ENCODE peak calls at places on chromosomes 12 and 14, in seven cellular contexts. E is fibroblast of lung, S is PC-9, B is mammary epithelial cell, W is GM12878, L is neural progenitor cell, A is GM23248. Q is an unnamed sample. For H3K4me1, the result is how much of the 10 kb centered on the place peaks cover.

GRCh38 chr14:74368026-74368425 is 19.8 kb downstream of the VRTN start:
- DNase-seq in E (no peak), S (no peak), B (no peak), W (no peak), L (no peak), A (no peak), Q (no peak)

GRCh38 chr12:53071591-53072551 is 7.3 kb downstream of the SPRYD3 start:
- DNase-seq in E (peak), S (no peak), B (no peak), W (no peak), L (peak), A (peak), Q (no peak)

GRCh38 chr14:101495827-101496778 is 65.2 kb upstream of the DIO3 start:
- DNase-seq in E (no peak), S (no peak), B (no peak), W (no peak), L (no peak), A (no peak), Q (no peak)

GRCh38 chr12:6768385-6769002 is 2.3 kb downstream of the PTMS start:
- DNase-seq in E (peak), S (no peak), B (no peak), W (no peak), L (peak), A (peak), Q (no peak)

GRCh38 chr12:3348055-3348454 is 142.9 kb upstream of the PRMT8 start:
- DNase-seq in E (no peak), S (no peak), B (no peak), W (no peak), L (no peak), A (no peak), Q (no peak)

GRCh38 chr14:100524933-100525243 is 62.3 kb downstream of the BEGAIN start:
- DNase-seq in E (peak), S (no peak), B (no peak), W (no peak), L (peak), A (peak), Q (no peak)

GRCh38 chr12:26614217-26614616 is 218.8 kb downstream of the ITPR2 start:
- DNase-seq in E (peak), S (no peak), B (no peak), W (no peak), L (peak), A (peak), Q (no peak)

GRCh38 chr12:25644964-25645363 is 91.9 kb upstream of the LMNTD1 start:
- DNase-seq in E (no peak), S (no peak), B (no peak), W (no peak), L (no peak), A (peak), Q (no peak)

GRCh38 chr12:57158665-57159064 is 11.2 kb upstream of the LRP1-AS start:
- DNase-seq in E (no peak), S (no peak), B (no peak), W (no peak), L (no peak), A (no peak), Q (no peak)

GRCh38 chr12:27331927-27332324 is 710 bp upstream of the BMAL2 start:
- DNase-seq in E (no peak), S (no peak), B (peak), W (no peak), L (no peak), A (peak), Q (no peak)

DNA sequence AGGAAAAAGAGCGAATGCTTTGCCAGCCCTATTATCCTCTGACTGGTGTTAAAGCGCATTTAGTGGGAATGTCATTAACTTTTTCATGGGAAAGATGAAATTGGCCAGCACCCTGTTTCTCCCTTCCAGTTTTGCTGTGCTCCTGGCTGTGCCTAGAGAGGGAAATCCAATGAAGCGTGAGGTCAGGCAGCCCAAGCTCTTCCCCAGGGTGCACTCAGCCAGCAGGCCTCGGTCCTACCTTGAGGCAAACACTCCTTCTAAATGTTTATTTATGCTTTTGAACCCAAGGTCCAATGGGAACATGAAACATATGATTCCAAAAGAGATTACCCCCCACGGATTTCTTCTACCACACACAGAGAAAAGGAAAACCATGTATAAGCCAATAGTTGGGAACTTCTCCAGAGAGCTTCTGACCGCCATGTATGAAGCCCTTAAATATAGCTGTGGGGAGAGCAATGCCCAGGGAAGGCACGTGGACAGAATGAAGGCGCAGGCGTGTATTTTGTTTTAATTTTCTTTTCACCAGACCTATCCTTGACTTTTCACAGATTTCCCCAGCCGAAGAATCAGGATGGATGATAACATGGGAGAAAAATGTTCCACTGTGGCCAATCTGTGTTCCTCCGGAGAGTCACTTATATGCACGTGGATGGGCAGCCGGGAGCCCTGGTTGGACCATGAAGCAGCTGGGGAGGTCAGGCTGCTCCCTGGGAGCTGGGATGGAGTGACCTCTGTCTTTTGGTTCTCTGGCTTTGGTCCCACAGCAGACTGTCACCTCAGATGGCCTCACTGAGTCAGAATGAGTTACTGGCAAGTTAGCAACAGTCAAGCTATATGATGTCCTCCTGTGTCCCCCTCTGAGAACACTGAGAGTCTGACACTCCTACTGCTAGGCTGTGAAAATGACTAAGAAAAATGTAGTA is 37.3 kb downstream of the GPR135 start:
- DNase-seq in E (peak), S (no peak), B (no peak), W (no peak), L (no peak), A (peak), Q (no peak)
- H3K4me2 ChIP-seq in E (peak), S (no peak), B (no peak), W (no peak), L (no peak), A (peak), Q (no peak)

DNA sequence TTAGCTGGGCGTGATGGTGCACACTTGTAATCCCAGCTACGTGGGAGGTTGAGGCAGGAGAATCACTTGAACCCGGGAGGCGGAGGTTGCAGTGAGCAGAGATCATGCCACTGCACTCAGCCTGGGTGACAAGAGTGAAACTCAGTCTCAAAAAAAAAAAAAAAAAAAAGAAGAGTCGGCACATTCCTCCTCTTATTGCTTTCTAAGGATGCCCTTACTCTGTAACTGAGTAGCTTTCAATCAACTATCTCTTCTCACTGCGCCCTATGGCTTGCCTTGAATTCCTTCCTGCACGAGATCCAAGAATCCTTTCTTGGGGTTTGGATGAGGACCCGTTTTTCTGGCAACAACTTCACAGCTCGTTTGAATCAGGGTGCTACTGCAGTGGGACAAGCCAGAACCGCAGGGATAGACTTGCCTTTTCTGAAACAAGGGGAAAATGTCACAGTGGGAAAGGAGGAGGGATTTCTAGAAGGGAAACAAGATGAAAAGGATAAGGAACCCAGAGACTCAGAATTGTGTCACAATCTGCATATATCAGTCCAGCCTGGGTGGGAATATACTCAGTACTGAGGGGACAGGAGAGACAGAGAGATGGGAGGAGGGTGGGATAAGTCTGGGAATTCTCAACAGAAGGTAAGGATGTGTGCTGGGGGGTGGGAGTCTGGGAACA is 16.1 kb upstream of the RND1 start:
- DNase-seq in E (peak), S (no peak), B (no peak), W (no peak), L (peak), A (peak), Q (no peak)
- H3K4me1 ChIP-seq in E (under half), S (under half), B (under half), W (under half), L (half or more), A (under half), Q (under half)

GRCh38 chr14:55074662-55075061 is 23.2 kb downstream of the MAPK1IP1L start:
- DNase-seq in E (peak), S (no peak), B (no peak), W (peak), L (no peak), A (peak), Q (peak)
- H2AFZ ChIP-seq in E (peak), S (no peak), B (peak), W (peak), L (no peak), A (peak), Q (no peak)

DNA sequence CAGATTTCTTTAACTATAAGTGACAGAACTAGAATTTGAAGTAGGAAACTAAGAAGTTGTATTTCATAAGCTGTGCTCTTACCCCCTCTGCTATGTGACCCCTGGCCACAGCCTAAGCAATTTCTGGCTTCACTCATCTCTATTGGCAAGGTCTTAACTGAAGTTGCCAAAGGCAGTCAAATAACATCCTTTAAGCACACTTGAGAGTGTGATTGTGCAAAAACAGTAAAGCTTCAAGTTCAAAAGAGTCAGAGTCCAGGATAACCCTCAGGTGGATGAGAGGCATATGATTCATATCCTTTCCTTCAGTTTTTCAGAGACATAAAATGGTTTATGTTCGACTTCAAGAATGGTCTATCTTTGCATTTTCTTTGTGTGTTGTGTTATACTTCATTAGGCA is 45.2 kb downstream of the GRIP1 start:
- DNase-seq in E (peak), S (peak), B (peak), W (no peak), L (no peak), A (no peak), Q (no peak)
- H3K4me2 ChIP-seq in E (no peak), S (peak), B (peak), W (no peak), L (no peak), A (no peak), Q (no peak)

DNA sequence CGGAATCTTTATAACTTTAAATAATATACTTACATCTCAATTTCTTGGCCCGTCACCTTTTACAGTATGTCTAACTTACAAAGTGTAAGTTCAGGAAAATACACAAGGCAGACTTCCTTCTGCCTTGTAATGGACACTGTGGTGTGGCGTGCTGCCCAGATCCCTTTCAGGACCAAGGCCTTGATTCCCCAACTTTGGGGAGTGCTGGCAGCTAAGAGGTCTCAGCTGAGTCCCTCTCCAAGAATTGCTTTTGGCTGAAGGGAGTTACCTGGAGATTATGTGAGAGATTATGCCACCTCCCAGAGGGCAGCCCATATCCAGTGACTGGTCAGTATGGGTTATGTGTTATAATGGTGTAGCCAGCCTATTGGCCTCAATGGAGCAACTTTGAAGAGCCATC is 21.2 kb upstream of the BATF start:
- DNase-seq in E (no peak), S (no peak), B (no peak), W (no peak), L (no peak), A (no peak), Q (no peak)
- H3K4me1 ChIP-seq in E (under half), S (under half), B (under half), W (under half), L (under half), A (under half), Q (under half)

GRCh38 chr12:92929957-92930356 is 862 bp upstream of the EEA1 start:
- DNase-seq in E (no peak), S (no peak), B (peak), W (no peak), L (no peak), A (no peak), Q (peak)

GRCh38 chr12:92928962-92929915 is at the start of gene EEA1:
- DNase-seq in E (peak), S (peak), B (peak), W (peak), L (peak), A (peak), Q (peak)

GRCh38 chr12:92928431-92928961 is 599 bp downstream of the EEA1 start:
- DNase-seq in E (peak), S (no peak), B (peak), W (no peak), L (no peak), A (peak), Q (no peak)

GRCh38 chr12:92927436-92928116 is 1.5 kb downstream of the EEA1 start:
- DNase-seq in E (peak), S (peak), B (peak), W (no peak), L (peak), A (peak), Q (peak)

DNA sequence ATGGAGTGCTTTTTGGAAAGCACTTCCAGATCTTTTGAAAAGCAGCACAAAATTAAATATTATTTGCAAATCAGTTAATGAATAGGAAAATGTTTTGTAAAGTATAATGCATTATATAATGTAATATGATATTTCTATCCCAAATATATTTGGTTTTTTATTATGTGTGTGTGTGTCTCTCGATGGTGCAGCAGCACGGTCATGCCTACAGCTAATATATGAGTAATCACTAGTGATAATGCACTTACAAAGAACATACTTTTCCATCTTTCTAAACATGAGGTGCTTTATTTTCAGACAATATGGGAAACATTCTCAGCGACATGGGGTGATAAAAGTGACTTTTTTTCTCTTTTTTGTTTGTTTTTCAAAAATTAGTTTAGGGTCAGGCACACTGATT is 1.3 kb upstream of the EEA1 start:
- DNase-seq in E (no peak), S (no peak), B (no peak), W (no peak), L (no peak), A (peak), Q (no peak)
- H2AFZ ChIP-seq in E (no peak), S (peak), B (no peak), W (no peak), L (no peak), A (peak), Q (peak)

DNA sequence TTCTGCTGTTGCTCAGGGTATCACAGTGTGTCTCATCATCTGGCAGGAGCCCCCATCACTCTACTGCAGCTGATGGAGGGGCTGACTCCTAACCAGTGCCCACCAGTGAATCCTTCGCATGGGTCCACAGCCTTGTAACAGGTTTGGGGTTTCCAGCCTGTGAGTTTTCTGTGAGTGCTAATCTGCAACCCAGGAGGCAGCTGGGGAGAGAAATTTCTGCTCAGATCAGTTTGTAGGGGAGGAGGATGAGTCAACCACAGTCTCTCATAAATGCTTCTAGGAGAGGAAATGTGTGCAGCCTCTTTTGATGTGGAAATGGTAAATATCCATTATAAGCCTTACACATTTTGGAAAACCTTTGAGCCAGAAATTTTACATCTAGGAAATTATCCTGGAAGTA is 871.3 kb downstream of the AACS start:
- DNase-seq in E (no peak), S (no peak), B (no peak), W (no peak), L (no peak), A (no peak), Q (no peak)
- H3K4me2 ChIP-seq in E (no peak), S (no peak), B (no peak), W (no peak), L (no peak), A (no peak), Q (no peak)

GRCh38 chr14:96090441-96091148 is 51.4 kb downstream of the C14orf132 start:
- DNase-seq in E (peak), S (no peak), B (no peak), W (no peak), L (no peak), A (peak), Q (no peak)
- H3K4me1 ChIP-seq in E (under half), S (half or more), B (under half), W (under half), L (under half), A (under half), Q (under half)

GRCh38 chr14:32611752-32612151 is 282.7 kb downstream of the AKAP6 start:
- DNase-seq in E (peak), S (no peak), B (peak), W (no peak), L (no peak), A (peak), Q (no peak)
- H2AFZ ChIP-seq in E (no peak), S (no peak), B (peak), W (no peak), L (no peak), A (no peak), Q (no peak)

Q was measured in MM.1S.